ENCODE peak calls at places on chromosomes 16 and 17, in six cellular contexts. V is NCI-H1105, B is activated T-cell treated with anti-CD3 and anti-CD28 coated beads for 1 hour, H is lower leg skin, W is breast epithelium, J is HFF-Myc. E is an unnamed sample.

GRCh38 chr17:61583242-61583641 is 7.8 kb downstream of the NACA2 start:
- DNase-seq in J (peak), W (no peak), V (no peak), H (no peak), B (no peak), E (no peak)

GRCh38 chr16:71930993-71931392 is 35.7 kb downstream of the IST1 start:
- DNase-seq in W (no peak), J (no peak), H (no peak), B (no peak), V (no peak), E (no peak)

GRCh38 chr17:68195667-68196393 is 52.0 kb upstream of the AMZ2 start:
- DNase-seq in J (no peak), V (peak), H (no peak), B (no peak), W (no peak), E (no peak)

GRCh38 chr17:66229783-66230538 is 746 bp upstream of the APOH start:
- DNase-seq in B (no peak), V (no peak), W (no peak), J (no peak), H (no peak), E (no peak)

GRCh38 chr16:86772231-86772510 is 193.8 kb downstream of the FOXL1 start:
- DNase-seq in H (no peak), J (no peak), V (no peak), B (no peak), W (no peak), E (no peak)

GRCh38 chr16:73949574-73950348 is 346.9 kb upstream of the PSMD7 start:
- DNase-seq in H (no peak), W (no peak), B (no peak), V (no peak), J (peak), E (no peak)

GRCh38 chr17:73308017-73308823 is 3.6 kb downstream of the CDC42EP4 start:
- DNase-seq in J (no peak), B (no peak), V (no peak), H (peak), W (peak), E (no peak)

GRCh38 chr17:74132354-74132753 is 71.1 kb upstream of the RPL38 start:
- DNase-seq in B (no peak), H (peak), J (no peak), W (no peak), V (no peak), E (no peak)

GRCh38 chr17:13786000-13786598 is 184.4 kb upstream of the HS3ST3A1 start:
- DNase-seq in B (no peak), V (no peak), J (no peak), W (no peak), H (no peak), E (no peak)

GRCh38 chr17:43753488-43754129 is 5.0 kb downstream of the SOST start:
- DNase-seq in B (no peak), H (no peak), W (no peak), J (no peak), V (no peak), E (no peak)

GRCh38 chr17:71496552-71496951 is 624.3 kb upstream of the SOX9 start:
- DNase-seq in V (no peak), W (no peak), H (no peak), B (no peak), J (no peak), E (no peak)